ENCODE peak calls at places on chromosomes 11 and 22, in five cellular contexts. C is ascending aorta, P is SK-N-SH, J is spleen, Z is iPS DF 6.9. V is an unnamed sample. For H3K9me3 and H3K4me1, the result is how much of the 10 kb centered on the place peaks cover.

GRCh38 chr22:17726561-17727243 is 47.6 kb downstream of the BID start:
- DNase-seq in Z (no peak), J (no peak), P (no peak), C (no peak), V (no peak)

GRCh38 chr11:118321386-118322082 is 17.0 kb downstream of the CD3E start:
- DNase-seq in Z (no peak), J (no peak), P (no peak), C (no peak), V (no peak)

GRCh38 chr22:36986242-36986821 is 32.9 kb downstream of the TST start:
- DNase-seq in J (no peak), C (no peak), Z (no peak), P (no peak), V (peak)

GRCh38 chr22:23060612-23061400 is 9.5 kb upstream of the GNAZ start:
- DNase-seq in Z (no peak), J (peak), P (peak), C (peak), V (peak)

GRCh38 chr11:64036081-64037026 is 623 bp downstream of the FLRT1 start:
- DNase-seq in J (no peak), Z (no peak), P (peak), C (no peak), V (no peak)

GRCh38 chr11:60914620-60915249 is 777 bp downstream of the TMEM109 start:
- DNase-seq in J (no peak), Z (no peak), P (peak), C (no peak), V (no peak)

GRCh38 chr11:123197711-123198110 is 2.7 kb upstream of the CLMP start:
- DNase-seq in C (no peak), P (no peak), Z (no peak), J (no peak), V (no peak)

GRCh38 chr11:94563176-94563847 is 3.9 kb upstream of the PIWIL4 start:
- DNase-seq in C (no peak), J (no peak), Z (no peak), P (no peak), V (no peak)

GRCh38 chr11:64859542-64860414 is 15.3 kb upstream of the CDC42BPG start:
- DNase-seq in J (peak), C (no peak), P (no peak), Z (no peak), V (no peak)

GRCh38 chr11:124123587-124123986 is 8.3 kb downstream of the VWA5A start:
- DNase-seq in P (peak), C (no peak), J (no peak), Z (no peak), V (no peak)

GRCh38 chr11:96200243-96200642 is 142.8 kb downstream of the MAML2 start:
- DNase-seq in P (no peak), C (no peak), J (no peak), Z (no peak), V (no peak)

GRCh38 chr22:27088026-27088425 is 430.6 kb downstream of the MIAT start:
- DNase-seq in P (no peak), J (no peak), C (no peak), Z (no peak), V (no peak)

GRCh38 chr11:102761646-102762238 is 18.7 kb downstream of the MMP10 start:
- DNase-seq in J (no peak), C (no peak), Z (no peak), P (no peak), V (no peak)

GRCh38 chr11:68009391-68010000 is 631 bp upstream of the ALDH3B1 start:
- DNase-seq in Z (no peak), P (no peak), J (no peak), C (no peak), V (peak)

GRCh38 chr22:35600466-35600865 is 16.7 kb downstream of the MB start:
- DNase-seq in C (no peak), J (no peak), P (no peak), Z (no peak), V (no peak)

GRCh38 chr11:12835286-12835685 is 161.1 kb downstream of the TEAD1 start:
- DNase-seq in J (no peak), P (no peak), Z (no peak), C (no peak), V (no peak)

GRCh38 chr11:120339394-120339890 is 3.2 kb downstream of the ARHGEF12 start:
- DNase-seq in P (peak), J (no peak), C (no peak), Z (no peak), V (peak)

GRCh38 chr22:17398159-17398558 is 28.9 kb downstream of the CECR2 start:
- DNase-seq in C (no peak), P (no peak), Z (no peak), J (no peak), V (no peak)

GRCh38 chr22:38415046-38415445 is 40.0 kb downstream of the KCNJ4 start:
- DNase-seq in C (peak), Z (no peak), P (no peak), J (peak), V (no peak)

GRCh38 chr11:14422052-14422813 is 63.2 kb upstream of the RRAS2 start:
- DNase-seq in P (peak), C (peak), J (peak), Z (peak), V (peak)

GRCh38 chr22:50314455-50315288 is 7.2 kb upstream of the PLXNB2 start:
- DNase-seq in C (no peak), J (peak), Z (no peak), P (peak), V (peak)

GRCh38 chr22:33443688-33444087 is 385.5 kb upstream of the SYN3 start:
- DNase-seq in Z (no peak), J (no peak), C (no peak), P (no peak), V (no peak)

GRCh38 chr11:19307498-19307897 is 66.8 kb upstream of the E2F8 start:
- DNase-seq in P (no peak), C (no peak), Z (no peak), J (no peak), V (no peak)

GRCh38 chr11:16001899-16002426 is 354.4 kb downstream of the SOX6 start:
- DNase-seq in P (no peak), C (no peak), J (no peak), Z (no peak), V (no peak)

GRCh38 chr22:28282346-28282745 is 363.3 kb upstream of the PITPNB start:
- DNase-seq in J (no peak), Z (no peak), P (no peak), C (no peak), V (no peak)

GRCh38 chr11:63282579-63282978 is 39.2 kb upstream of the SLC22A25 start:
- DNase-seq in J (no peak), C (no peak), P (no peak), Z (no peak), V (no peak)

GRCh38 chr22:27883656-27884350 is 35.3 kb downstream of the PITPNB start:
- DNase-seq in P (no peak), C (no peak), Z (no peak), J (no peak), V (no peak)

GRCh38 chr11:100830295-100830694 is 143.2 kb downstream of the ARHGAP42 start:
- DNase-seq in C (no peak), Z (no peak), J (no peak), P (no peak), V (peak)

GRCh38 chr22:33000342-33001280 is 57.6 kb downstream of the SYN3 start:
- DNase-seq in P (peak), C (peak), J (no peak), Z (peak), V (peak)

GRCh38 chr22:37334859-37335818 is 52.8 kb downstream of the CYTH4 start:
- DNase-seq in P (peak), J (no peak), C (no peak), Z (no peak), V (peak)

GRCh38 chr11:205221-206001 is 1.8 kb downstream of the BET1L start:
- DNase-seq in P (no peak), C (peak), Z (no peak), J (no peak), V (no peak)

GRCh38 chr11:105109855-105110750 is 29.5 kb downstream of the CARD18 start:
- DNase-seq in Z (no peak), C (no peak), P (no peak), J (no peak), V (no peak)

GRCh38 chr11:64571410-64572091 is 19.5 kb upstream of the SLC22A12 start:
- DNase-seq in J (peak), P (no peak), C (no peak), Z (no peak), V (no peak)

GRCh38 chr11:62710001-62710345 is 2.5 kb downstream of the GNG3 start:
- DNase-seq in C (no peak), P (no peak), J (no peak), Z (no peak), V (no peak)

GRCh38 chr11:83002047-83002446 is 69.7 kb downstream of the RAB30 start:
- DNase-seq in Z (no peak), J (no peak), P (no peak), C (no peak), V (no peak)

GRCh38 chr22:29773233-29773632 is 6.1 kb downstream of the UQCR10 start:
- DNase-seq in Z (no peak), C (no peak), J (no peak), P (no peak), V (no peak)

GRCh38 chr11:78080818-78081495 is 1.3 kb upstream of the NDUFC2 start:
- DNase-seq in J (no peak), C (no peak), Z (no peak), P (no peak), V (no peak)

GRCh38 chr11:9428706-9429105 is 32.1 kb upstream of the ZNF143 start:
- DNase-seq in J (no peak), C (peak), P (no peak), Z (no peak), V (no peak)

GRCh38 chr11:71066311-71066710 is 186.1 kb downstream of the SHANK2 start:
- DNase-seq in Z (no peak), C (no peak), P (no peak), J (no peak), V (no peak)

GRCh38 chr11:111162306-111162705 is 83.2 kb upstream of the POU2AF2 start:
- DNase-seq in Z (no peak), J (no peak), P (no peak), C (no peak), V (no peak)

DNA sequence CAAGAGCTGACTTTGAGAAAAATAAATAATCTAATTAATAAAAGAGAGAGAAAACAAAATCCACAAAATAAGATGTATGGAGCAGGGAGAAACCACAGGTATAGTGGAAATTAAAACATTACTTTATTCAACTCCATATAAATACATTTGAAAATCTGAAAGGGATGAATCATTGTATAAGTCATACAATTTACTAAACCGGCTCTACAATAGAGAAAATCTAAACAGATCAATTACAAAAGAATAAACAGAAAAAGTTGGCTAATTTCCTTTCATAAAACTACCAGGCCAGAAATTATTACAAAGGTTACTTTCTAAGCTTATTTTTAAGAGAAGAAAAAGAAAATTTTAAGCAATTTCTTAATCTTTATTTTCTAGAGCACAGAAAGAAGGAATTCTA is 51.3 kb upstream of the DRD2 start:
- DNase-seq in C (no peak), Z (no peak), P (no peak), J (no peak), V (no peak)
- H3K9me3 ChIP-seq in C (under half), Z (under half), P (under half), J (under half), V (under half)

GRCh38 chr11:21411114-21411513 is 741.7 kb downstream of the NELL1 start:
- DNase-seq in J (no peak), C (no peak), P (no peak), Z (no peak), V (no peak)
- H3K4me1 ChIP-seq in J (under half), C (under half), P (under half), Z (under half), V (under half)

GRCh38 chr11:91326280-91326679 is 898.3 kb upstream of the FAT3 start:
- DNase-seq in J (no peak), C (no peak), P (no peak), Z (no peak), V (no peak)

DNA sequence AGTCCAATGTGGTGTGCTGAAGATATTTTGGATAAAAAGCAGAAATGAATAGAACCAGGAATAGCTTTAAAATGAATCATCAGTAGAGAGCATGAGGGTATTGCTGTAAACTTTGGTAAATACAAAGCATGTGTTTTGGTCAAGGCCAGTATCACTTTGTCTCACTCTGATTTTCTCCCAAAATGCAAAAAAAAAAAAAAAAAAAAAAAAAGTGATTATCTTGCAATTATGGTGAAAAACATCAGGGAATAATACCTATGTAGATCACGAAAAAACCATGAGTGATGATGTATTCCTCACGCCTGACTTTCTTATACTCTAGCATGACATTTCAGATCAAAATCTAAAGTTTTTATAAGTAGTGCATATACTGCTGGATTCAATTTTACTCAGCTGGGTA is 897.9 kb upstream of the FAT3 start:
- DNase-seq in Z (no peak), P (no peak), J (no peak), C (no peak), V (no peak)
- H3K9me3 ChIP-seq in Z (under half), P (under half), J (under half), C (under half), V (under half)

GRCh38 chr22:45684169-45684568 is 12.5 kb downstream of the ATXN10 start:
- DNase-seq in Z (no peak), C (no peak), J (no peak), P (no peak), V (no peak)
- H3K4me1 ChIP-seq in Z (under half), C (under half), J (half or more), P (half or more), V (under half)

V was measured in BE2C.